ENCODE peak calls at places on chromosomes 12 and 14, in eight cellular contexts. V is type B pancreatic cell, S is mammary epithelial cell, H is progenitor cell of endocrine pancreas, A is WERI-Rb-1, M is spleen, B is thyroid gland, C is omental fat pad. J is an unnamed sample.

GRCh38 chr14:63045612-63046320 is 508 bp upstream of the KCNH5 start:
- DNase-seq in V (peak; percentile 80), S (peak; percentile 42), H (peak; percentile 76), A (peak; percentile 86), M (no peak), B (peak; percentile 3), C (no peak), J (peak; percentile 39)

GRCh38 chr14:100871234-100872186 is 32.0 kb downstream of the RTL1 start:
- DNase-seq in V (no peak), S (peak; percentile 11), H (no peak), A (no peak), M (peak; percentile 30), B (no peak), C (no peak), J (no peak)

GRCh38 chr14:96083667-96084320 is 44.6 kb downstream of the C14orf132 start:
- DNase-seq in V (no peak), S (peak; percentile 75), H (no peak), A (no peak), M (peak; percentile 17), B (peak; percentile 91), C (no peak), J (no peak)

GRCh38 chr14:31619440-31619839 is 58.2 kb downstream of the NUBPL start:
- DNase-seq in V (no peak), S (no peak), H (no peak), A (no peak), M (no peak), B (no peak), C (no peak), J (no peak)

GRCh38 chr12:22121224-22121623 is 75.2 kb downstream of the CMAS start:
- DNase-seq in V (no peak), S (no peak), H (no peak), A (peak; percentile 27), M (no peak), B (peak; percentile 18), C (no peak), J (no peak)

GRCh38 chr14:101196795-101197590 is 293.5 kb upstream of the RTL1 start:
- DNase-seq in V (peak; percentile 59), S (no peak), H (no peak), A (no peak), M (peak; percentile 55), B (no peak), C (peak; percentile 16), J (no peak)

GRCh38 chr12:127294651-127295205 is 972.2 kb upstream of the TMEM132C start:
- DNase-seq in V (no peak), S (no peak), H (no peak), A (no peak), M (no peak), B (no peak), C (no peak), J (no peak)

GRCh38 chr14:23125006-23125405 is 6.0 kb upstream of the CEBPE start:
- DNase-seq in V (no peak), S (no peak), H (no peak), A (no peak), M (no peak), B (no peak), C (no peak), J (no peak)

GRCh38 chr12:120971299-120972180 is 6.8 kb upstream of the HNF1A start:
- DNase-seq in V (no peak), S (peak; percentile 50), H (no peak), A (peak; percentile 26), M (no peak), B (peak; percentile 26), C (no peak), J (no peak)

GRCh38 chr14:94355191-94355794 is 32.2 kb upstream of the SERPINA6 start:
- DNase-seq in V (no peak), S (peak; percentile 66), H (no peak), A (peak; percentile 45), M (no peak), B (peak; percentile 57), C (no peak), J (no peak)

GRCh38 chr14:31357279-31357678 is 63.1 kb downstream of the HEATR5A start:
- DNase-seq in V (no peak), S (no peak), H (no peak), A (no peak), M (no peak), B (no peak), C (no peak), J (no peak)

GRCh38 chr12:120104924-120105323 is 11.6 kb downstream of the RAB35 start:
- DNase-seq in V (no peak), S (no peak), H (no peak), A (no peak), M (no peak), B (no peak), C (no peak), J (no peak)

GRCh38 chr12:17976202-17976601 is 113.8 kb downstream of the RERGL start:
- DNase-seq in V (no peak), S (peak; percentile 17), H (no peak), A (peak; percentile 24), M (no peak), B (no peak), C (no peak), J (no peak)
- TF ChIP-seq CTCF in V (peak; percentile 56), S (peak; percentile 71), H (peak; percentile 63), A (peak; percentile 29), M (no peak), B (no peak), C (no peak), J (peak; percentile 40)

DNA sequence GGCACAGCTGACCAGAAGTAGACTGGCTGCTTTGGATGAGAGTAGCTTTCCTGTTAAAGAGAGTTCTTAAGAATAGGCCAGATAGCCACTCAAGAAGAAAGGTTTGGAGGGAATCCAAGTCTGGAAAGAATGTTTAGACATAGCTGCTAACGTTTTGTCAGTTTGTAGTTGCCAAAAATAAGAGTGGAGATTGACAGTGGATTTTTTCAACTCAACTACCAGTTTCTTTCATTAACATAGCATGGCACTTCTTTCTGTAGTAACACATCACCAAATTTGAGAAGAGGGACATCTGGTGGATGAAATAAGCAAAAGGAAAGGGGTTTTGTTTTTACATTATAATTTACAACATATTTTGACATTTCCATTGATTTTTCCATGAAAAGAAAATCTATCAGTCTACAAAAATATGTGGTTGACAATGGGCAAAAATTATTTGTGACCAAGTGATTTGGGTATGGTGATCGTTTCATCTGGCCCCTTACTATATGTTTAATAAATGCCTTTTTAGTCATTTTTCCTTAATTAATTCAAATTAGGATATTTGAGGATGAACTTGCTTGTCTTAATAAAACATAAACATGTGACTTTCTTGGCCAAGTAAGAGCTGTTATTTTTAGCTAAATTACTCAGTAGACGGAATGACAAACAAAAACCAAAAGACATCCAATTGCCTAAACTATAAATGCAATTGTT is 71.1 kb downstream of the PTPRR start:
- DNase-seq in V (no peak), S (peak; percentile 8), H (no peak), A (no peak), M (no peak), B (no peak), C (no peak), J (no peak)
- TF ChIP-seq CTCF in V (peak; percentile 69), S (peak; percentile 25), H (peak; percentile 64), A (no peak), M (no peak), B (no peak), C (no peak), J (peak; percentile 50)

GRCh38 chr12:78007173-78007572 is 176.5 kb downstream of the NAV3 start:
- DNase-seq in V (no peak), S (no peak), H (no peak), A (no peak), M (no peak), B (no peak), C (no peak), J (no peak)

GRCh38 chr12:77999074-77999715 is 168.5 kb downstream of the NAV3 start:
- DNase-seq in V (no peak), S (no peak), H (no peak), A (no peak), M (no peak), B (no peak), C (no peak), J (no peak)

GRCh38 chr12:78005094-78005492 is 174.4 kb downstream of the NAV3 start:
- DNase-seq in V (no peak), S (no peak), H (no peak), A (no peak), M (no peak), B (no peak), C (no peak), J (no peak)

GRCh38 chr12:78004451-78005093 is 173.9 kb downstream of the NAV3 start:
- DNase-seq in V (no peak), S (no peak), H (no peak), A (no peak), M (no peak), B (no peak), C (no peak), J (no peak)

GRCh38 chr12:78002878-78003277 is 172.2 kb downstream of the NAV3 start:
- DNase-seq in V (no peak), S (no peak), H (no peak), A (no peak), M (no peak), B (no peak), C (no peak), J (no peak)
- TF ChIP-seq CTCF in V (no peak), S (no peak), H (no peak), A (no peak), M (no peak), B (no peak), C (no peak), J (peak; percentile 26)

GRCh38 chr12:107760817-107761501 is at the start of gene PRDM4:
- DNase-seq in V (peak; percentile 98), S (peak; percentile 91), H (peak; percentile 91), A (peak; percentile 91), M (peak; percentile 98), B (peak; percentile 95), C (peak; percentile 71), J (peak; percentile 80)
- TF ChIP-seq CTCF in V (peak; percentile 52), S (peak; percentile 23), H (peak; percentile 49), A (peak; percentile 39), M (peak; percentile 24), B (peak; percentile 28), C (no peak), J (peak; percentile 55)

DNA sequence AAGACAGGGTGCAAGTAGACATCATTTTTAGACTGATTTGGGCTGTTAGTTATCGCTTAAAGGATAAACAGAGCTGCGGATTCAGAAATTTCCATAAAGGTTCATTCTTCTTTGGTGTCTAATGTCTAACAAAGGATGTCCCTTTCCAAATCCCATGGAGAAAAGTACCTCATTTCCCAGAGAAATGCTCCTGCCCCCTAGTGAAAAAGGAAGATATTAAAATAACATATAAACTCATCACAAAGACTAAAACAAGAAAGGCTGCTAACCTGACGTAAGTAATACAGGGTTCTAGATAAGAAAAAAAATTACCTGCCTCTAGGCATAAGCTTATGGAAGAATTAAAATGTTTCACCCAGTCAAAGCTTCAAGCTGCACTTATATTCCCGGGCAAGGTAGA is 22.8 kb downstream of the ARMH4 start:
- DNase-seq in V (no peak), S (no peak), H (no peak), A (no peak), M (no peak), B (no peak), C (no peak), J (no peak)
- TF ChIP-seq CTCF in V (peak; percentile 49), S (peak; percentile 15), H (peak; percentile 21), A (no peak), M (no peak), B (no peak), C (no peak), J (peak; percentile 12)

GRCh38 chr12:101407438-101408345 is at the start of gene ARL1:
- DNase-seq in V (peak; percentile 89), S (peak; percentile 88), H (peak; percentile 67), A (peak; percentile 86), M (peak; percentile 95), B (peak; percentile 88), C (peak; percentile 55), J (peak; percentile 58)
- TF ChIP-seq CTCF in V (peak; percentile 23), S (no peak), H (no peak), A (no peak), M (no peak), B (no peak), C (no peak), J (no peak)

GRCh38 chr12:116009805-116010204 is 267.7 kb downstream of the MED13L start:
- DNase-seq in V (no peak), S (no peak), H (no peak), A (no peak), M (no peak), B (no peak), C (no peak), J (no peak)
- TF ChIP-seq CTCF in V (peak; percentile 65), S (peak; percentile 40), H (peak; percentile 42), A (peak; percentile 13), M (no peak), B (no peak), C (no peak), J (peak; percentile 11)

J was measured in D721Med.